ENCODE peak calls at places on chromosome 1, in five cellular contexts. A is nucleus accumbens, G is AG09319, P is Karpas-422, U is left ventricle myocardium inferior. J is an unnamed sample.
A peak's percentile ranks its signal among the peaks of the same experiment; 100 is the strongest.

GRCh38 chr1:243550276-243550675 is 294.4 kb downstream of the SDCCAG8 start:
- DNase-seq in A (no peak), G (no peak), P (no peak), U (no peak), J (no peak)

GRCh38 chr1:60870269-60870668 is 212.1 kb upstream of the NFIA start:
- DNase-seq in A (no peak), G (no peak), P (no peak), U (no peak), J (no peak)

GRCh38 chr1:63827411-63828321 is 53.8 kb downstream of the ROR1 start:
- DNase-seq in A (no peak), G (no peak), P (no peak), U (no peak), J (no peak)

GRCh38 chr1:214466759-214467585 is 84.4 kb downstream of the PTPN14 start:
- DNase-seq in A (no peak), G (no peak), P (no peak), U (no peak), J (no peak)

GRCh38 chr1:28296401-28297220 is 32.2 kb upstream of the MED18 start:
- DNase-seq in A (no peak), G (no peak), P (no peak), U (no peak), J (no peak)

GRCh38 chr1:114339379-114339778 is 171.6 kb downstream of the TRIM33 start:
- DNase-seq in A (no peak), G (no peak), P (no peak), U (no peak), J (no peak)

GRCh38 chr1:211589782-211590721 is 11.1 kb upstream of the SLC30A1 start:
- DNase-seq in A (no peak), G (no peak), P (peak; percentile 53), U (peak; percentile 71), J (no peak)

GRCh38 chr1:57017717-57018116 is 51.9 kb upstream of the C8B start:
- DNase-seq in A (no peak), G (no peak), P (peak; percentile 47), U (no peak), J (no peak)

J was measured in cerebellar nuclear complex.